ENCODE peak calls at places on chromosome 17, in five cellular contexts. One of them, this sample, is unnamed.

GRCh38 chr17:42653179-42654124 is 5.6 kb upstream of the TUBG2 start:
- DNase-seq in K562: peak
- DNase-seq in WTC11: peak
- DNase-seq in HepG2: no peak
- DNase-seq in GM12878: no peak
- DNase-seq in this sample: no peak

GRCh38 chr17:76408037-76408849 is 23.8 kb downstream of the SPHK1 start:
- DNase-seq in K562: peak
- DNase-seq in WTC11: peak
- DNase-seq in HepG2: peak
- DNase-seq in GM12878: no peak
- DNase-seq in this sample: no peak

GRCh38 chr17:78278139-78278741 is 46.8 kb downstream of the TMEM235 start:
- DNase-seq in K562: peak
- DNase-seq in WTC11: peak
- DNase-seq in HepG2: no peak
- DNase-seq in GM12878: no peak
- DNase-seq in this sample: no peak

GRCh38 chr17:7046127-7046724 is 2.3 kb upstream of the SLC16A11 start:
- DNase-seq in K562: no peak
- DNase-seq in WTC11: peak
- DNase-seq in HepG2: peak
- DNase-seq in GM12878: no peak
- DNase-seq in this sample: no peak

GRCh38 chr17:37770631-37771518 is 26.0 kb upstream of the HNF1B start:
- DNase-seq in K562: peak
- DNase-seq in WTC11: peak
- DNase-seq in HepG2: peak
- DNase-seq in GM12878: no peak
- DNase-seq in this sample: no peak

GRCh38 chr17:49379926-49380325 is 17.9 kb upstream of the ZNF652 start:
- DNase-seq in K562: no peak
- DNase-seq in WTC11: no peak
- DNase-seq in HepG2: no peak
- DNase-seq in GM12878: no peak
- DNase-seq in this sample: no peak

GRCh38 chr17:57663326-57664070 is 81.6 kb downstream of the CCDC182 start:
- DNase-seq in K562: no peak
- DNase-seq in WTC11: no peak
- DNase-seq in HepG2: no peak
- DNase-seq in GM12878: no peak
- DNase-seq in this sample: no peak

GRCh38 chr17:29147682-29148081 is 32.5 kb downstream of the MYO18A start:
- DNase-seq in K562: no peak
- DNase-seq in WTC11: no peak
- DNase-seq in HepG2: peak
- DNase-seq in GM12878: no peak
- DNase-seq in this sample: no peak

GRCh38 chr17:39787743-39788484 is 50.2 kb downstream of the GRB7 start:
- DNase-seq in K562: no peak
- DNase-seq in WTC11: no peak
- DNase-seq in HepG2: no peak
- DNase-seq in GM12878: no peak
- DNase-seq in this sample: no peak

GRCh38 chr17:78151514-78152008 is 5.4 kb downstream of the C17orf99 start:
- DNase-seq in K562: no peak
- DNase-seq in WTC11: no peak
- DNase-seq in HepG2: peak
- DNase-seq in GM12878: no peak
- DNase-seq in this sample: no peak

GRCh38 chr17:78923660-78924453 is 1.3 kb downstream of the TIMP2 start:
- DNase-seq in K562: peak
- DNase-seq in WTC11: peak
- DNase-seq in HepG2: no peak
- DNase-seq in GM12878: no peak
- DNase-seq in this sample: no peak

GRCh38 chr17:27651411-27652345 is 20.7 kb downstream of the LGALS9 start:
- DNase-seq in K562: no peak
- DNase-seq in WTC11: peak
- DNase-seq in HepG2: peak
- DNase-seq in GM12878: no peak
- DNase-seq in this sample: peak

GRCh38 chr17:76727745-76728456 is 1.3 kb downstream of the METTL23 start:
- DNase-seq in K562: no peak
- DNase-seq in WTC11: no peak
- DNase-seq in HepG2: no peak
- DNase-seq in GM12878: peak
- DNase-seq in this sample: no peak

GRCh38 chr17:57480438-57481196 is 224.3 kb downstream of the MSI2 start:
- DNase-seq in K562: peak
- DNase-seq in WTC11: no peak
- DNase-seq in HepG2: peak
- DNase-seq in GM12878: no peak
- DNase-seq in this sample: no peak

GRCh38 chr17:77100009-77100408 is 40.8 kb upstream of the SEC14L1 start:
- DNase-seq in K562: no peak
- DNase-seq in WTC11: no peak
- DNase-seq in HepG2: no peak
- DNase-seq in GM12878: no peak
- DNase-seq in this sample: no peak

GRCh38 chr17:32288600-32288999 is 23.0 kb downstream of the RHBDL3 start:
- DNase-seq in K562: no peak
- DNase-seq in WTC11: no peak
- DNase-seq in HepG2: no peak
- DNase-seq in GM12878: no peak
- DNase-seq in this sample: no peak

GRCh38 chr17:72302735-72303134 is 181.9 kb downstream of the SOX9 start:
- DNase-seq in K562: no peak
- DNase-seq in WTC11: no peak
- DNase-seq in HepG2: no peak
- DNase-seq in GM12878: no peak
- DNase-seq in this sample: no peak

GRCh38 chr17:69870751-69871199 is 204.2 kb upstream of the KCNJ16 start:
- DNase-seq in K562: no peak
- DNase-seq in WTC11: no peak
- DNase-seq in HepG2: no peak
- DNase-seq in GM12878: no peak
- DNase-seq in this sample: peak

GRCh38 chr17:67534941-67535340 is 157.9 kb downstream of the PITPNC1 start:
- DNase-seq in K562: no peak
- DNase-seq in WTC11: no peak
- DNase-seq in HepG2: no peak
- DNase-seq in GM12878: no peak
- DNase-seq in this sample: no peak
- TF ChIP-seq ATF2 in K562: no peak
- TF ChIP-seq ATF2 in WTC11: no peak
- TF ChIP-seq ATF2 in HepG2: no peak
- TF ChIP-seq ATF2 in GM12878: no peak
- TF ChIP-seq ATF2 in this sample: no peak

GRCh38 chr17:726331-726919 is 6.0 kb upstream of the TLCD3A start:
- DNase-seq in K562: no peak
- DNase-seq in WTC11: peak
- DNase-seq in HepG2: no peak
- DNase-seq in GM12878: no peak
- DNase-seq in this sample: no peak
- TF ChIP-seq ATF2 in K562: no peak
- TF ChIP-seq ATF2 in WTC11: no peak
- TF ChIP-seq ATF2 in HepG2: no peak
- TF ChIP-seq ATF2 in GM12878: no peak
- TF ChIP-seq ATF2 in this sample: no peak

GRCh38 chr17:50594040-50594618 is 33.6 kb downstream of the CACNA1G start:
- DNase-seq in K562: no peak
- DNase-seq in WTC11: no peak
- DNase-seq in HepG2: no peak
- DNase-seq in GM12878: no peak
- DNase-seq in this sample: no peak
- TF ChIP-seq ATF2 in K562: no peak
- TF ChIP-seq ATF2 in WTC11: no peak
- TF ChIP-seq ATF2 in HepG2: no peak
- TF ChIP-seq ATF2 in GM12878: no peak
- TF ChIP-seq ATF2 in this sample: no peak

DNA sequence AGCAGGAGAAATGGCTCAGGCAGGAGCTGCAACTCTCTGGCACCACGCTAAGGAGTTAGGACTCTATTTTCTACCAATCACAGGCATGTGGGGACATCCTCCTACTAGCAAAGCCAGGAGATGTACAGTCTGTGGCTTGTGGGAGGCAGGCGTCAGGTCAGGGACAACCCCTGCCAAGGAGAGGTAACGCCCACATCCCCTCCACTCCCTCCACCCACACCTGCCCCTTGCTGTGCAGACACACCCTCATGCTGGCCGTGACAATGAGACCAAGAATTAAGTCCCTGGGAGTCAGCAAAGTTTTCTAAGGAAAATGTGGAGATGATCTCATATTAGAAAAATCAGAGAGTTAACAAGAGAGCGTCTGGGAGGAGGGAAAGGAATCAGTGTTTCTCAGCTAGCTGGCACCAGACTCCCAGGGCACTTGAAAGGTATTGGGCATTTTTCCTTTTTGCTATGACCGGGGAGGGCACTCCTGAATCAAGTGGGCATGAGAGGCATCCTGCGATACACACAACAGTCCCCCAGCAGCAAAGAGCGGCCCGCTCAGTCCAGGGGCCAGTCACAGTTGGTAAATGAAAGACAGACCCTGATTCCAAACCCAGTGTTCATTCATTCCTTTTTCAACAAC is 87.3 kb upstream of the RPL38 start:
- DNase-seq in K562: no peak
- DNase-seq in WTC11: no peak
- DNase-seq in HepG2: no peak
- DNase-seq in GM12878: no peak
- DNase-seq in this sample: no peak
- TF ChIP-seq ATF2 in K562: no peak
- TF ChIP-seq ATF2 in WTC11: no peak
- TF ChIP-seq ATF2 in HepG2: no peak
- TF ChIP-seq ATF2 in GM12878: no peak
- TF ChIP-seq ATF2 in this sample: no peak